ENCODE peak calls at places on chromosomes 13 and 19, in six cellular contexts. One of them, this sample, is unnamed.

GRCh38 chr13:24118576-24118975 is 41.9 kb upstream of the SPATA13 start:
- DNase-seq in hypothalamus: no peak
- DNase-seq in stimulated activated CD8-positive, alpha-beta memory T cell treated with anti-CD3 and anti-CD28 coated beads, Interleukin-4, amount 100 ng/mL, for 1 hour: no peak
- DNase-seq in right lobe of liver: no peak
- DNase-seq in endothelial cell: no peak
- DNase-seq in naive B cell: no peak
- DNase-seq in this sample: no peak

GRCh38 chr13:51017516-51017915 is 93.6 kb downstream of the C13orf42 start:
- DNase-seq in hypothalamus: no peak
- DNase-seq in stimulated activated CD8-positive, alpha-beta memory T cell treated with anti-CD3 and anti-CD28 coated beads, Interleukin-4, amount 100 ng/mL, for 1 hour: no peak
- DNase-seq in right lobe of liver: no peak
- DNase-seq in endothelial cell: no peak
- DNase-seq in naive B cell: no peak
- DNase-seq in this sample: no peak

GRCh38 chr19:7515091-7515470 is 822 bp upstream of the ZNF358 start:
- DNase-seq in hypothalamus: no peak
- DNase-seq in stimulated activated CD8-positive, alpha-beta memory T cell treated with anti-CD3 and anti-CD28 coated beads, Interleukin-4, amount 100 ng/mL, for 1 hour: no peak
- DNase-seq in right lobe of liver: no peak
- DNase-seq in endothelial cell: no peak
- DNase-seq in naive B cell: no peak
- DNase-seq in this sample: no peak

GRCh38 chr19:39848392-39848791 is 2.2 kb upstream of the FBL start:
- DNase-seq in hypothalamus: no peak
- DNase-seq in stimulated activated CD8-positive, alpha-beta memory T cell treated with anti-CD3 and anti-CD28 coated beads, Interleukin-4, amount 100 ng/mL, for 1 hour: no peak
- DNase-seq in right lobe of liver: no peak
- DNase-seq in endothelial cell: no peak
- DNase-seq in naive B cell: no peak
- DNase-seq in this sample: no peak

GRCh38 chr13:94416454-94417080 is 62.9 kb downstream of the DCT start:
- DNase-seq in hypothalamus: no peak
- DNase-seq in stimulated activated CD8-positive, alpha-beta memory T cell treated with anti-CD3 and anti-CD28 coated beads, Interleukin-4, amount 100 ng/mL, for 1 hour: no peak
- DNase-seq in right lobe of liver: peak
- DNase-seq in endothelial cell: peak
- DNase-seq in naive B cell: no peak
- DNase-seq in this sample: peak

GRCh38 chr19:45782162-45782623 is at the start of gene DMPK:
- DNase-seq in hypothalamus: no peak
- DNase-seq in stimulated activated CD8-positive, alpha-beta memory T cell treated with anti-CD3 and anti-CD28 coated beads, Interleukin-4, amount 100 ng/mL, for 1 hour: no peak
- DNase-seq in right lobe of liver: no peak
- DNase-seq in endothelial cell: no peak
- DNase-seq in naive B cell: no peak
- DNase-seq in this sample: no peak

GRCh38 chr19:4130635-4131438 is 6.9 kb upstream of the MAP2K2 start:
- DNase-seq in hypothalamus: no peak
- DNase-seq in stimulated activated CD8-positive, alpha-beta memory T cell treated with anti-CD3 and anti-CD28 coated beads, Interleukin-4, amount 100 ng/mL, for 1 hour: no peak
- DNase-seq in right lobe of liver: no peak
- DNase-seq in endothelial cell: no peak
- DNase-seq in naive B cell: no peak
- DNase-seq in this sample: no peak

GRCh38 chr13:39531646-39532045 is 71.3 kb downstream of the LHFPL6 start:
- DNase-seq in hypothalamus: no peak
- DNase-seq in stimulated activated CD8-positive, alpha-beta memory T cell treated with anti-CD3 and anti-CD28 coated beads, Interleukin-4, amount 100 ng/mL, for 1 hour: no peak
- DNase-seq in right lobe of liver: no peak
- DNase-seq in endothelial cell: no peak
- DNase-seq in naive B cell: no peak
- DNase-seq in this sample: no peak

GRCh38 chr19:54081032-54081431 is at the start of gene TARM1:
- DNase-seq in hypothalamus: no peak
- DNase-seq in stimulated activated CD8-positive, alpha-beta memory T cell treated with anti-CD3 and anti-CD28 coated beads, Interleukin-4, amount 100 ng/mL, for 1 hour: no peak
- DNase-seq in right lobe of liver: no peak
- DNase-seq in endothelial cell: no peak
- DNase-seq in naive B cell: no peak
- DNase-seq in this sample: no peak

GRCh38 chr19:30824809-30825208 is 452.6 kb downstream of the ZNF536 start:
- DNase-seq in hypothalamus: no peak
- DNase-seq in stimulated activated CD8-positive, alpha-beta memory T cell treated with anti-CD3 and anti-CD28 coated beads, Interleukin-4, amount 100 ng/mL, for 1 hour: no peak
- DNase-seq in right lobe of liver: no peak
- DNase-seq in endothelial cell: no peak
- DNase-seq in naive B cell: no peak
- DNase-seq in this sample: no peak

GRCh38 chr19:49196527-49197240 is 39.1 kb downstream of the TRPM4 start:
- DNase-seq in hypothalamus: no peak
- DNase-seq in stimulated activated CD8-positive, alpha-beta memory T cell treated with anti-CD3 and anti-CD28 coated beads, Interleukin-4, amount 100 ng/mL, for 1 hour: no peak
- DNase-seq in right lobe of liver: no peak
- DNase-seq in endothelial cell: no peak
- DNase-seq in naive B cell: no peak
- DNase-seq in this sample: no peak

GRCh38 chr19:8109890-8110662 is 39.3 kb downstream of the FBN3 start:
- DNase-seq in hypothalamus: no peak
- DNase-seq in stimulated activated CD8-positive, alpha-beta memory T cell treated with anti-CD3 and anti-CD28 coated beads, Interleukin-4, amount 100 ng/mL, for 1 hour: no peak
- DNase-seq in right lobe of liver: no peak
- DNase-seq in endothelial cell: no peak
- DNase-seq in naive B cell: no peak
- DNase-seq in this sample: no peak

GRCh38 chr19:2949939-2950285 is 5.1 kb upstream of the ZNF77 start:
- DNase-seq in hypothalamus: no peak
- DNase-seq in stimulated activated CD8-positive, alpha-beta memory T cell treated with anti-CD3 and anti-CD28 coated beads, Interleukin-4, amount 100 ng/mL, for 1 hour: no peak
- DNase-seq in right lobe of liver: no peak
- DNase-seq in endothelial cell: peak
- DNase-seq in naive B cell: no peak
- DNase-seq in this sample: peak

GRCh38 chr19:18469245-18470107 is 31.5 kb upstream of the ISYNA1 start:
- DNase-seq in hypothalamus: no peak
- DNase-seq in stimulated activated CD8-positive, alpha-beta memory T cell treated with anti-CD3 and anti-CD28 coated beads, Interleukin-4, amount 100 ng/mL, for 1 hour: peak
- DNase-seq in right lobe of liver: peak
- DNase-seq in endothelial cell: peak
- DNase-seq in naive B cell: peak
- DNase-seq in this sample: peak

GRCh38 chr19:6971366-6971765 is 49.9 kb downstream of the MBD3L2B start:
- DNase-seq in hypothalamus: no peak
- DNase-seq in stimulated activated CD8-positive, alpha-beta memory T cell treated with anti-CD3 and anti-CD28 coated beads, Interleukin-4, amount 100 ng/mL, for 1 hour: no peak
- DNase-seq in right lobe of liver: no peak
- DNase-seq in endothelial cell: no peak
- DNase-seq in naive B cell: no peak
- DNase-seq in this sample: no peak

GRCh38 chr13:51858433-51859247 is 3.1 kb upstream of the CCDC70 start:
- DNase-seq in hypothalamus: no peak
- DNase-seq in stimulated activated CD8-positive, alpha-beta memory T cell treated with anti-CD3 and anti-CD28 coated beads, Interleukin-4, amount 100 ng/mL, for 1 hour: no peak
- DNase-seq in right lobe of liver: no peak
- DNase-seq in endothelial cell: no peak
- DNase-seq in naive B cell: no peak
- DNase-seq in this sample: no peak

GRCh38 chr13:109691689-109692088 is 94.7 kb downstream of the IRS2 start:
- DNase-seq in hypothalamus: no peak
- DNase-seq in stimulated activated CD8-positive, alpha-beta memory T cell treated with anti-CD3 and anti-CD28 coated beads, Interleukin-4, amount 100 ng/mL, for 1 hour: no peak
- DNase-seq in right lobe of liver: no peak
- DNase-seq in endothelial cell: no peak
- DNase-seq in naive B cell: no peak
- DNase-seq in this sample: no peak

GRCh38 chr19:23311551-23311950 is 61.4 kb upstream of the ZNF724 start:
- DNase-seq in hypothalamus: no peak
- DNase-seq in stimulated activated CD8-positive, alpha-beta memory T cell treated with anti-CD3 and anti-CD28 coated beads, Interleukin-4, amount 100 ng/mL, for 1 hour: no peak
- DNase-seq in right lobe of liver: no peak
- DNase-seq in endothelial cell: no peak
- DNase-seq in naive B cell: no peak
- DNase-seq in this sample: no peak

GRCh38 chr13:40341086-40341471 is 325.4 kb downstream of the FOXO1 start:
- DNase-seq in hypothalamus: no peak
- DNase-seq in stimulated activated CD8-positive, alpha-beta memory T cell treated with anti-CD3 and anti-CD28 coated beads, Interleukin-4, amount 100 ng/mL, for 1 hour: no peak
- DNase-seq in right lobe of liver: no peak
- DNase-seq in endothelial cell: no peak
- DNase-seq in naive B cell: no peak
- DNase-seq in this sample: no peak

GRCh38 chr13:24692541-24692940 is 12.3 kb downstream of the ATP12A start:
- DNase-seq in hypothalamus: no peak
- DNase-seq in stimulated activated CD8-positive, alpha-beta memory T cell treated with anti-CD3 and anti-CD28 coated beads, Interleukin-4, amount 100 ng/mL, for 1 hour: no peak
- DNase-seq in right lobe of liver: no peak
- DNase-seq in endothelial cell: no peak
- DNase-seq in naive B cell: no peak
- DNase-seq in this sample: no peak

GRCh38 chr19:2345076-2345475 is 15.0 kb upstream of the TMPRSS9 start:
- DNase-seq in hypothalamus: no peak
- DNase-seq in stimulated activated CD8-positive, alpha-beta memory T cell treated with anti-CD3 and anti-CD28 coated beads, Interleukin-4, amount 100 ng/mL, for 1 hour: no peak
- DNase-seq in right lobe of liver: no peak
- DNase-seq in endothelial cell: no peak
- DNase-seq in naive B cell: no peak
- DNase-seq in this sample: no peak